ENCODE peak calls at places on chromosomes 5 and 9, in eight cellular contexts. One of them, this sample, is unnamed.

GRCh38 chr5:81552844-81553569 is 159.1 kb upstream of the ACOT12 start:
- DNase-seq in left kidney: peak; percentile 7
- DNase-seq in nephron progenitor cell: no peak
- DNase-seq in IMR-90: peak; percentile 4
- DNase-seq in fibroblast of mammary gland: no peak
- DNase-seq in NCI-H1694 treated with DMSO at 0.1 percent for 48 hours: no peak
- DNase-seq in psoas muscle: no peak
- DNase-seq in stimulated activated CD8-positive, alpha-beta memory T cell treated with anti-CD3 and anti-CD28 coated beads, Interleukin-2, amount 100 ng/mL, for 1 hour: no peak
- DNase-seq in this sample: no peak

GRCh38 chr9:133490865-133491655 is 12.2 kb upstream of the SLC2A6 start:
- DNase-seq in left kidney: peak; percentile 74
- DNase-seq in nephron progenitor cell: peak; percentile 6
- DNase-seq in IMR-90: no peak
- DNase-seq in fibroblast of mammary gland: no peak
- DNase-seq in NCI-H1694 treated with DMSO at 0.1 percent for 48 hours: no peak
- DNase-seq in psoas muscle: peak; percentile 46
- DNase-seq in stimulated activated CD8-positive, alpha-beta memory T cell treated with anti-CD3 and anti-CD28 coated beads, Interleukin-2, amount 100 ng/mL, for 1 hour: no peak
- DNase-seq in this sample: no peak

GRCh38 chr9:134377976-134378375 is 51.7 kb downstream of the RXRA start:
- DNase-seq in left kidney: no peak
- DNase-seq in nephron progenitor cell: no peak
- DNase-seq in IMR-90: no peak
- DNase-seq in fibroblast of mammary gland: no peak
- DNase-seq in NCI-H1694 treated with DMSO at 0.1 percent for 48 hours: no peak
- DNase-seq in psoas muscle: peak; percentile 95
- DNase-seq in stimulated activated CD8-positive, alpha-beta memory T cell treated with anti-CD3 and anti-CD28 coated beads, Interleukin-2, amount 100 ng/mL, for 1 hour: no peak
- DNase-seq in this sample: peak; percentile 41

GRCh38 chr5:3143382-3143781 is 391.9 kb upstream of the IRX2 start:
- DNase-seq in left kidney: no peak
- DNase-seq in nephron progenitor cell: no peak
- DNase-seq in IMR-90: no peak
- DNase-seq in fibroblast of mammary gland: no peak
- DNase-seq in NCI-H1694 treated with DMSO at 0.1 percent for 48 hours: no peak
- DNase-seq in psoas muscle: no peak
- DNase-seq in stimulated activated CD8-positive, alpha-beta memory T cell treated with anti-CD3 and anti-CD28 coated beads, Interleukin-2, amount 100 ng/mL, for 1 hour: no peak
- DNase-seq in this sample: no peak

GRCh38 chr9:81076131-81076530 is 613.2 kb downstream of the TLE1 start:
- DNase-seq in left kidney: no peak
- DNase-seq in nephron progenitor cell: no peak
- DNase-seq in IMR-90: no peak
- DNase-seq in fibroblast of mammary gland: no peak
- DNase-seq in NCI-H1694 treated with DMSO at 0.1 percent for 48 hours: no peak
- DNase-seq in psoas muscle: no peak
- DNase-seq in stimulated activated CD8-positive, alpha-beta memory T cell treated with anti-CD3 and anti-CD28 coated beads, Interleukin-2, amount 100 ng/mL, for 1 hour: no peak
- DNase-seq in this sample: no peak

GRCh38 chr5:20224046-20224445 is 236.0 kb upstream of the CDH18 start:
- DNase-seq in left kidney: no peak
- DNase-seq in nephron progenitor cell: no peak
- DNase-seq in IMR-90: no peak
- DNase-seq in fibroblast of mammary gland: no peak
- DNase-seq in NCI-H1694 treated with DMSO at 0.1 percent for 48 hours: no peak
- DNase-seq in psoas muscle: no peak
- DNase-seq in stimulated activated CD8-positive, alpha-beta memory T cell treated with anti-CD3 and anti-CD28 coated beads, Interleukin-2, amount 100 ng/mL, for 1 hour: no peak
- DNase-seq in this sample: no peak

GRCh38 chr9:116411506-116411905 is 257.9 kb downstream of the PAPPA start:
- DNase-seq in left kidney: no peak
- DNase-seq in nephron progenitor cell: no peak
- DNase-seq in IMR-90: no peak
- DNase-seq in fibroblast of mammary gland: no peak
- DNase-seq in NCI-H1694 treated with DMSO at 0.1 percent for 48 hours: no peak
- DNase-seq in psoas muscle: no peak
- DNase-seq in stimulated activated CD8-positive, alpha-beta memory T cell treated with anti-CD3 and anti-CD28 coated beads, Interleukin-2, amount 100 ng/mL, for 1 hour: no peak
- DNase-seq in this sample: no peak

GRCh38 chr9:89218040-89218928 is 39.7 kb upstream of the SHC3 start:
- DNase-seq in left kidney: peak; percentile 55
- DNase-seq in nephron progenitor cell: no peak
- DNase-seq in IMR-90: no peak
- DNase-seq in fibroblast of mammary gland: no peak
- DNase-seq in NCI-H1694 treated with DMSO at 0.1 percent for 48 hours: no peak
- DNase-seq in psoas muscle: no peak
- DNase-seq in stimulated activated CD8-positive, alpha-beta memory T cell treated with anti-CD3 and anti-CD28 coated beads, Interleukin-2, amount 100 ng/mL, for 1 hour: no peak
- DNase-seq in this sample: no peak

GRCh38 chr9:93549636-93550035 is 26.7 kb upstream of the PHF2 start:
- DNase-seq in left kidney: peak; percentile 33
- DNase-seq in nephron progenitor cell: no peak
- DNase-seq in IMR-90: no peak
- DNase-seq in fibroblast of mammary gland: no peak
- DNase-seq in NCI-H1694 treated with DMSO at 0.1 percent for 48 hours: no peak
- DNase-seq in psoas muscle: no peak
- DNase-seq in stimulated activated CD8-positive, alpha-beta memory T cell treated with anti-CD3 and anti-CD28 coated beads, Interleukin-2, amount 100 ng/mL, for 1 hour: no peak
- DNase-seq in this sample: no peak

GRCh38 chr5:170248635-170249227 is 15.9 kb downstream of the C5orf58 start:
- DNase-seq in left kidney: no peak
- DNase-seq in nephron progenitor cell: no peak
- DNase-seq in IMR-90: no peak
- DNase-seq in fibroblast of mammary gland: no peak
- DNase-seq in NCI-H1694 treated with DMSO at 0.1 percent for 48 hours: no peak
- DNase-seq in psoas muscle: no peak
- DNase-seq in stimulated activated CD8-positive, alpha-beta memory T cell treated with anti-CD3 and anti-CD28 coated beads, Interleukin-2, amount 100 ng/mL, for 1 hour: no peak
- DNase-seq in this sample: no peak

GRCh38 chr5:112995764-112996618 is 19.4 kb downstream of the DCP2 start:
- DNase-seq in left kidney: peak; percentile 81
- DNase-seq in nephron progenitor cell: peak; percentile 81
- DNase-seq in IMR-90: peak; percentile 76
- DNase-seq in fibroblast of mammary gland: peak; percentile 75
- DNase-seq in NCI-H1694 treated with DMSO at 0.1 percent for 48 hours: peak; percentile 79
- DNase-seq in psoas muscle: peak; percentile 64
- DNase-seq in stimulated activated CD8-positive, alpha-beta memory T cell treated with anti-CD3 and anti-CD28 coated beads, Interleukin-2, amount 100 ng/mL, for 1 hour: peak; percentile 71
- DNase-seq in this sample: peak; percentile 73

GRCh38 chr5:87354496-87354895 is 58.2 kb downstream of the CCNH start:
- DNase-seq in left kidney: peak; percentile 51
- DNase-seq in nephron progenitor cell: no peak
- DNase-seq in IMR-90: no peak
- DNase-seq in fibroblast of mammary gland: no peak
- DNase-seq in NCI-H1694 treated with DMSO at 0.1 percent for 48 hours: no peak
- DNase-seq in psoas muscle: no peak
- DNase-seq in stimulated activated CD8-positive, alpha-beta memory T cell treated with anti-CD3 and anti-CD28 coated beads, Interleukin-2, amount 100 ng/mL, for 1 hour: no peak
- DNase-seq in this sample: no peak

GRCh38 chr5:40841068-40841805 is at the start of gene CARD6:
- DNase-seq in left kidney: peak; percentile 20
- DNase-seq in nephron progenitor cell: no peak
- DNase-seq in IMR-90: peak; percentile 31
- DNase-seq in fibroblast of mammary gland: peak; percentile 60
- DNase-seq in NCI-H1694 treated with DMSO at 0.1 percent for 48 hours: no peak
- DNase-seq in psoas muscle: no peak
- DNase-seq in stimulated activated CD8-positive, alpha-beta memory T cell treated with anti-CD3 and anti-CD28 coated beads, Interleukin-2, amount 100 ng/mL, for 1 hour: no peak
- DNase-seq in this sample: no peak

GRCh38 chr5:73902327-73903051 is 276.5 kb downstream of the ARHGEF28 start:
- DNase-seq in left kidney: peak; percentile 85
- DNase-seq in nephron progenitor cell: peak; percentile 13
- DNase-seq in IMR-90: peak; percentile 77
- DNase-seq in fibroblast of mammary gland: peak; percentile 74
- DNase-seq in NCI-H1694 treated with DMSO at 0.1 percent for 48 hours: peak; percentile 97
- DNase-seq in psoas muscle: no peak
- DNase-seq in stimulated activated CD8-positive, alpha-beta memory T cell treated with anti-CD3 and anti-CD28 coated beads, Interleukin-2, amount 100 ng/mL, for 1 hour: no peak
- DNase-seq in this sample: peak; percentile 30